ENCODE peak calls at places on chromosomes 4 and X, in eight cellular contexts. L is lower leg skin; T is activated CD4-positive, CD25-positive, alpha-beta regulatory T cell; K is Caki2; G is H1; S is HEK293T; O is NCI-H774; R is T-helper 1 cell. Y is an unnamed sample.

GRCh38 chr4:151968643-151969042 is 207.8 kb upstream of the GATB start:
- DNase-seq in K (no peak), O (no peak), R (no peak), G (no peak), L (no peak), S (no peak), T (no peak), Y (no peak)

GRCh38 chr4:102578819-102579218 is 77.7 kb downstream of the NFKB1 start:
- DNase-seq in G (peak), L (no peak), S (no peak), R (no peak), K (no peak), T (no peak), O (no peak), Y (no peak)

GRCh38 chr4:52376107-52376704 is 282.9 kb downstream of the USP46 start:
- DNase-seq in L (no peak), K (peak), O (peak), R (no peak), S (peak), T (no peak), G (no peak), Y (peak)

GRCh38 chr4:140790171-140790570 is 34.0 kb upstream of the TBC1D9 start:
- DNase-seq in G (no peak), O (no peak), L (no peak), R (no peak), K (no peak), S (no peak), T (no peak), Y (no peak)

GRCh38 chr4:81724925-81725329 is 253.2 kb upstream of the RASGEF1B start:
- DNase-seq in T (no peak), R (no peak), L (peak), O (no peak), K (peak), S (peak), G (no peak), Y (peak)

GRCh38 chr4:3062466-3062865 is 11.9 kb downstream of the HTT-AS start:
- DNase-seq in L (no peak), O (no peak), T (no peak), R (no peak), K (no peak), G (no peak), S (no peak), Y (no peak)

GRCh38 chrX:23756165-23756564 is 13.1 kb upstream of the ACOT9 start:
- DNase-seq in O (peak), G (no peak), R (peak), T (peak), L (peak), S (peak), K (peak), Y (peak)

GRCh38 chr4:179836179-179837075 is 2394.2 kb upstream of the AGA start:
- DNase-seq in R (no peak), L (no peak), S (no peak), K (no peak), O (no peak), G (no peak), T (no peak), Y (no peak)

GRCh38 chr4:15144249-15144966 is 142.1 kb downstream of the CPEB2 start:
- DNase-seq in K (no peak), T (no peak), R (no peak), G (no peak), O (no peak), L (no peak), S (no peak), Y (no peak)

GRCh38 chrX:54994668-54995452 is 872 bp upstream of the PFKFB1 start:
- DNase-seq in R (no peak), G (no peak), O (no peak), T (no peak), L (no peak), K (no peak), S (no peak), Y (no peak)

GRCh38 chr4:4780634-4781287 is 78.7 kb upstream of the MSX1 start:
- DNase-seq in R (no peak), O (no peak), S (no peak), K (no peak), T (no peak), L (peak), G (no peak), Y (no peak)

GRCh38 chr4:148060264-148061138 is 328.6 kb downstream of the ARHGAP10 start:
- DNase-seq in L (no peak), S (no peak), O (no peak), R (no peak), K (no peak), T (no peak), G (no peak), Y (no peak)

GRCh38 chr4:148998719-148999118 is 556.5 kb upstream of the NR3C2 start:
- DNase-seq in R (no peak), G (peak), L (no peak), S (peak), O (no peak), K (no peak), T (no peak), Y (no peak)

GRCh38 chr4:159298502-159298901 is 195.6 kb downstream of the RAPGEF2 start:
- DNase-seq in R (no peak), O (no peak), G (no peak), T (no peak), S (no peak), L (no peak), K (peak), Y (no peak)

GRCh38 chr4:74418063-74418670 is 26.8 kb upstream of the AREG start:
- DNase-seq in S (no peak), L (no peak), G (no peak), T (no peak), K (peak), O (no peak), R (no peak), Y (no peak)

GRCh38 chr4:183035726-183036415 is 63.2 kb upstream of the WWC2 start:
- DNase-seq in R (no peak), L (no peak), O (no peak), S (no peak), T (no peak), G (no peak), K (no peak), Y (no peak)

GRCh38 chrX:120549483-120550452 is 11.0 kb downstream of the CUL4B start:
- DNase-seq in S (no peak), G (no peak), R (no peak), T (no peak), L (no peak), K (peak), O (no peak), Y (no peak)

GRCh38 chr4:131547506-131547981 is 1601.5 kb upstream of the PCDH10 start:
- DNase-seq in K (no peak), S (no peak), L (no peak), O (no peak), R (no peak), T (no peak), G (no peak), Y (no peak)

GRCh38 chr4:101367201-101367600 is 19.9 kb upstream of the PPP3CA start:
- DNase-seq in S (no peak), L (no peak), R (no peak), G (no peak), O (no peak), T (no peak), K (peak), Y (no peak)

GRCh38 chr4:630661-631060 is 5.3 kb downstream of the PDE6B start:
- DNase-seq in G (no peak), L (no peak), K (no peak), S (no peak), O (no peak), T (no peak), R (no peak), Y (no peak)

GRCh38 chr4:3407930-3408792 is 33.6 kb upstream of the HGFAC start:
- DNase-seq in S (no peak), O (no peak), R (no peak), T (no peak), L (no peak), K (no peak), G (no peak), Y (no peak)

GRCh38 chrX:21374163-21374993 is at the start of gene CNKSR2:
- DNase-seq in R (peak), O (peak), S (peak), T (peak), K (no peak), L (no peak), G (no peak), Y (peak)

GRCh38 chr4:55834086-55834795 is 14.7 kb downstream of the EXOC1L start:
- DNase-seq in L (no peak), S (no peak), O (no peak), G (no peak), R (no peak), K (no peak), T (no peak), Y (no peak)

GRCh38 chr4:155007660-155008176 is 200.7 kb upstream of the NPY2R start:
- DNase-seq in L (no peak), S (no peak), K (no peak), G (no peak), R (no peak), O (no peak), T (no peak), Y (no peak)

GRCh38 chr4:84327526-84327925 is 171.6 kb downstream of the NKX6-1 start:
- DNase-seq in K (peak), S (no peak), L (no peak), G (no peak), R (no peak), T (no peak), O (no peak), Y (no peak)

GRCh38 chrX:37638047-37638446 is 47.5 kb upstream of the XK start:
- DNase-seq in L (no peak), S (no peak), T (no peak), K (no peak), O (no peak), G (no peak), R (no peak), Y (no peak)

GRCh38 chr4:60605651-60606354 is 594.3 kb upstream of the ADGRL3 start:
- DNase-seq in T (no peak), O (no peak), K (no peak), R (no peak), L (no peak), G (no peak), S (no peak), Y (no peak)

GRCh38 chr4:82797591-82798081 is 960 bp downstream of the SCD5 start:
- DNase-seq in G (no peak), S (peak), O (no peak), L (no peak), K (no peak), R (no peak), T (no peak), Y (no peak)

GRCh38 chr4:150010525-150011126 is 67.6 kb upstream of the DCLK2 start:
- DNase-seq in K (peak), O (no peak), R (no peak), L (no peak), G (no peak), S (peak), T (no peak), Y (no peak)

GRCh38 chr4:190016369-190017289 is 10.4 kb downstream of the FRG2 start:
- DNase-seq in O (no peak), S (no peak), G (no peak), R (no peak), T (no peak), L (no peak), K (no peak), Y (no peak)